ENCODE peak calls at places on chromosome 14, in nine cellular contexts. E, Z, M, H, P, N, Y, B and Q are unnamed samples.

GRCh38 chr14:92437309-92437708 is 76.3 kb upstream of the RIN3 start:
- DNase-seq in Z (no peak), B (no peak), Y (no peak), M (no peak), H (no peak), N (no peak), P (no peak), E (no peak), Q (no peak)

GRCh38 chr14:68820119-68820518 is 27.3 kb upstream of the ZFP36L1 start:
- DNase-seq in Z (no peak), E (no peak), H (peak; percentile 35), M (no peak), N (no peak), B (no peak), Y (no peak), P (no peak), Q (no peak)

GRCh38 chr14:75979071-75979571 is 2.7 kb downstream of the TGFB3 start:
- DNase-seq in B (peak; percentile 62), Y (peak; percentile 72), P (peak; percentile 73), Z (peak; percentile 23), N (no peak), E (no peak), M (no peak), H (peak; percentile 45), Q (peak; percentile 79)

GRCh38 chr14:55746533-55746932 is 166.5 kb downstream of the KTN1 start:
- DNase-seq in Y (no peak), M (no peak), N (no peak), H (no peak), P (peak; percentile 60), B (no peak), Z (no peak), E (no peak), Q (no peak)

GRCh38 chr14:98634043-98634820 is 637.8 kb downstream of the BCL11B start:
- DNase-seq in N (no peak), B (no peak), Y (no peak), Z (no peak), E (no peak), H (no peak), P (no peak), M (no peak), Q (no peak)

GRCh38 chr14:94158239-94158888 is 15.8 kb upstream of the PPP4R4 start:
- DNase-seq in Y (no peak), E (peak; percentile 11), Z (no peak), P (no peak), H (no peak), B (no peak), N (no peak), M (no peak), Q (no peak)

GRCh38 chr14:25909361-25909760 is 688.5 kb downstream of the NOVA1 start:
- DNase-seq in B (no peak), P (no peak), E (no peak), Z (no peak), M (no peak), H (no peak), Y (no peak), N (no peak), Q (no peak)

GRCh38 chr14:53144244-53144643 is 8.9 kb downstream of the DDHD1 start:
- DNase-seq in E (no peak), H (no peak), B (no peak), Y (no peak), Z (no peak), P (no peak), M (no peak), N (no peak), Q (no peak)

GRCh38 chr14:55446127-55446736 is 5.8 kb upstream of the TBPL2 start:
- DNase-seq in E (peak; percentile 60), Z (peak; percentile 60), Y (peak; percentile 71), N (peak; percentile 58), B (peak; percentile 71), P (peak; percentile 89), M (peak; percentile 81), H (peak; percentile 41), Q (peak; percentile 71)

GRCh38 chr14:22772725-22773124 is 6.2 kb downstream of the OXA1L start:
- DNase-seq in Y (no peak), E (no peak), Z (no peak), N (no peak), B (no peak), H (no peak), P (no peak), M (no peak), Q (no peak)

GRCh38 chr14:30298266-30298795 is 260.6 kb upstream of the G2E3 start:
- DNase-seq in E (no peak), B (no peak), H (no peak), N (peak; percentile 55), Y (no peak), Z (no peak), P (no peak), M (no peak), Q (no peak)